ENCODE peak calls at places on chromosomes 7 and 10, in six cellular contexts. R is K562, G is HCT116, M is H1, Y is NT2/D1, Z is HepG2. N is an unnamed sample.
A peak's percentile ranks its signal among the peaks of the same experiment; 100 is the strongest.

GRCh38 chr7:23207029-23207428 is 25.2 kb downstream of the NUP42 start:
- DNase-seq in R (no peak), G (no peak), M (no peak), Y (no peak), Z (peak; percentile 72), N (no peak)

GRCh38 chr7:47228386-47229014 is 353.4 kb downstream of the TNS3 start:
- DNase-seq in R (peak; percentile 89), G (peak; percentile 76), M (no peak), Y (peak; percentile 57), Z (no peak), N (no peak)

GRCh38 chr10:66822801-66823200 is 103.0 kb upstream of the LRRTM3 start:
- DNase-seq in R (no peak), G (no peak), M (no peak), Y (peak; percentile 8), Z (no peak), N (no peak)

GRCh38 chr7:43353902-43354301 is 229.0 kb upstream of the STK17A start:
- DNase-seq in R (no peak), G (peak; percentile 6), M (no peak), Y (no peak), Z (no peak), N (no peak)

GRCh38 chr10:113326160-113327111 is 226.4 kb upstream of the HABP2 start:
- DNase-seq in R (peak; percentile 47), G (peak; percentile 88), M (peak; percentile 10), Y (peak; percentile 18), Z (peak; percentile 29), N (peak; percentile 42)

GRCh38 chr7:63925626-63926460 is 72.8 kb upstream of the ZNF722 start:
- DNase-seq in R (peak; percentile 42), G (no peak), M (no peak), Y (peak; percentile 6), Z (no peak), N (no peak)

GRCh38 chr10:24750695-24751094 is 27.0 kb upstream of the ARHGAP21 start:
- DNase-seq in R (no peak), G (no peak), M (no peak), Y (no peak), Z (no peak), N (no peak)

GRCh38 chr10:22713853-22714523 is 390 bp downstream of the PIP4K2A start:
- DNase-seq in R (peak; percentile 58), G (no peak), M (no peak), Y (no peak), Z (no peak), N (no peak)

GRCh38 chr10:100065084-100065660 is 16.5 kb downstream of the CPN1 start:
- DNase-seq in R (peak; percentile 14), G (no peak), M (no peak), Y (no peak), Z (no peak), N (no peak)

GRCh38 chr7:44561962-44562621 is 11.6 kb downstream of the DDX56 start:
- DNase-seq in R (peak; percentile 69), G (no peak), M (no peak), Y (no peak), Z (peak; percentile 87), N (no peak)

GRCh38 chr7:111329367-111330234 is 232.7 kb downstream of the IMMP2L start:
- DNase-seq in R (no peak), G (no peak), M (no peak), Y (no peak), Z (no peak), N (no peak)

GRCh38 chr7:43204081-43204480 is 91.6 kb downstream of the HECW1 start:
- DNase-seq in R (no peak), G (no peak), M (no peak), Y (no peak), Z (no peak), N (no peak)

GRCh38 chr7:28174901-28175661 is 5.5 kb downstream of the JAZF1 start:
- DNase-seq in R (no peak), G (no peak), M (no peak), Y (no peak), Z (no peak), N (no peak)

GRCh38 chr10:101986277-101986971 is 69.5 kb downstream of the ARMH3 start:
- DNase-seq in R (no peak), G (no peak), M (no peak), Y (no peak), Z (no peak), N (no peak)

GRCh38 chr7:18455644-18456043 is 39.9 kb upstream of the HDAC9 start:
- DNase-seq in R (no peak), G (no peak), M (no peak), Y (no peak), Z (no peak), N (no peak)

GRCh38 chr10:89029785-89030437 is 39.3 kb downstream of the FAS start:
- DNase-seq in R (peak; percentile 32), G (peak; percentile 60), M (no peak), Y (peak; percentile 39), Z (peak; percentile 53), N (peak; percentile 24)

GRCh38 chr7:149764481-149765398 is 8.6 kb downstream of the ZNF467 start:
- DNase-seq in R (no peak), G (no peak), M (no peak), Y (peak; percentile 50), Z (no peak), N (no peak)

GRCh38 chr10:110932505-110933180 is 13.2 kb downstream of the SHOC2 start:
- DNase-seq in R (no peak), G (no peak), M (no peak), Y (no peak), Z (no peak), N (no peak)

GRCh38 chr10:32530231-32530630 is 84.3 kb downstream of the CCDC7 start:
- DNase-seq in R (no peak), G (no peak), M (no peak), Y (no peak), Z (no peak), N (no peak)

GRCh38 chr7:101319401-101319800 is 2.2 kb downstream of the IFT22 start:
- DNase-seq in R (no peak), G (no peak), M (no peak), Y (no peak), Z (no peak), N (no peak)

GRCh38 chr7:150784120-150784736 is 15.9 kb downstream of the TMEM176B start:
- DNase-seq in R (no peak), G (no peak), M (no peak), Y (no peak), Z (peak; percentile 50), N (peak; percentile 20)

GRCh38 chr10:35797187-35797586 is 155.1 kb upstream of the FZD8 start:
- DNase-seq in R (no peak), G (no peak), M (no peak), Y (no peak), Z (no peak), N (no peak)

GRCh38 chr7:114073711-114074110 is 154.9 kb upstream of the PPP1R3A start:
- DNase-seq in R (no peak), G (no peak), M (no peak), Y (no peak), Z (no peak), N (no peak)

GRCh38 chr7:28355553-28356319 is 56.6 kb upstream of the CREB5 start:
- DNase-seq in R (no peak), G (no peak), M (no peak), Y (no peak), Z (no peak), N (no peak)

DNA sequence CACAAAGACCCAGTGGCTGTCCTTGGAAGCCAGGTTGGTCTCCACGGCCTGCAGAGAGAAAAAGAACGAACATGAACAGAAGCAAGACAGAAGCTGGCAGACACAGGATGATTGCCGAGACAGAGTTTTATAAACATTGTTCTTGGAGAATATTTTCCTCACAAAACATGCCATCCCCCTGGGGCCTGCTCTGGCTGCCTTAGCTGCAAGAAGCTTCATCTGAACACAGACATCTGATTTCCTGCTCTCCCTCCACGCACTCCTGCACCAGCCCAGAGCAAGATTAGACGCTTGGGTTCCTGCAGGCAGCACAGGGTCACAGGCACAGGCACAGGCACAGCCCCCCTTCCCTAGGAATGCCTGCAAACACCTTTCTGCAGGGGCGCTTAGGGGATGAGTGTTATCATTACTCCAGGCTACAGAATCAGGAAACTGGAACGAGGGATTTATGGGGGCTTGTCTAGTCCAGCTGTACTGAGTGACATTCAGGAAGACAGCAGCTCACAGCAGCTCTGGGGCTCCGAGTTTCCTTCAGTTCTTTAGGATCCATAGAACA is 450.3 kb downstream of the GRID1 start:
- DNase-seq in R (no peak), G (no peak), M (no peak), Y (no peak), Z (no peak), N (no peak)
- TF ChIP-seq ZNF274 in R (no peak), G (no peak), M (no peak), Y (no peak), Z (no peak), N (no peak)

GRCh38 chr10:92544296-92544695 is 29.6 kb downstream of the IDE start:
- DNase-seq in R (no peak), G (no peak), M (no peak), Y (peak; percentile 3), Z (no peak), N (peak; percentile 35)
- TF ChIP-seq ZNF274 in R (no peak), G (no peak), M (no peak), Y (no peak), Z (no peak), N (no peak)

GRCh38 chr10:76544789-76545188 is 1092.8 kb downstream of the KCNMA1 start:
- DNase-seq in R (no peak), G (no peak), M (no peak), Y (no peak), Z (no peak), N (no peak)

GRCh38 chr10:76543655-76544054 is 1094.0 kb downstream of the KCNMA1 start:
- DNase-seq in R (no peak), G (no peak), M (no peak), Y (no peak), Z (no peak), N (no peak)

GRCh38 chr10:76550806-76551205 is 1086.8 kb downstream of the KCNMA1 start:
- DNase-seq in R (no peak), G (no peak), M (no peak), Y (no peak), Z (no peak), N (no peak)

GRCh38 chr10:76546411-76546810 is 1091.2 kb downstream of the KCNMA1 start:
- DNase-seq in R (no peak), G (no peak), M (no peak), Y (no peak), Z (no peak), N (no peak)

GRCh38 chr10:76547352-76547972 is 1090.1 kb downstream of the KCNMA1 start:
- DNase-seq in R (peak; percentile 58), G (peak; percentile 64), M (peak; percentile 15), Y (peak; percentile 61), Z (peak; percentile 74), N (no peak)
- TF ChIP-seq ZNF274 in R (no peak), G (no peak), M (no peak), Y (no peak), Z (no peak), N (no peak)

GRCh38 chr10:43225787-43226153 is 41.1 kb downstream of the RASGEF1A start:
- DNase-seq in R (no peak), G (no peak), M (no peak), Y (no peak), Z (no peak), N (no peak)
- TF ChIP-seq ZNF274 in R (no peak), G (no peak), M (no peak), Y (no peak), Z (no peak), N (no peak)

DNA sequence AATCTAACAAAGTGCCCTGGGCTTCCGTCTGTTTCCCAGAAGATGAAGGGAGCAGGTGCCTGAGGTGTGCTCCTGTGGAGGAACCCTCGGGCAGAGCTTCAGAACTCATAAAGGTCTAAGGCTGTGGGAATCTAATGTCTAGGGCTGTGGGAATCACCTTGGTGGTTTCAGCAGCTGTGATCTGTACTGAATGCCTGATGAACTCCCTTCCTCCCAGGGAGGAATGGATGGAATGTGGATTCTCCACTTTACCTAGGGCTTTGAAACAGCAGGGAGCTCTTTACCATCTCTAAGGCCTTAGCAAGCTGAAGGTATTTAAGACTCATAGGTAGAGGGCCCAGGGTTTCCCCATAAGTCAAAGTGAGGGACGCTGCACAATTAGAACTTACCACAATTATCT is 36.0 kb upstream of the SEMA3E start:
- DNase-seq in R (no peak), G (peak; percentile 58), M (peak; percentile 89), Y (peak; percentile 90), Z (no peak), N (no peak)
- TF ChIP-seq ZNF274 in R (no peak), G (no peak), M (no peak), Y (no peak), Z (no peak), N (no peak)